ENCODE peak calls at places on chromosome 14, in ten cellular contexts. N is RWPE2, C is AG10803, W is AG04449, O is breast epithelium, J is omental fat pad, H is progenitor cell of endocrine pancreas, V is HCT116, T is fibroblast of villous mesenchyme, L is RWPE1. U is an unnamed sample.
A peak's percentile ranks its signal among the peaks of the same experiment; 100 is the strongest.

GRCh38 chr14:101755591-101756324 is 5.8 kb upstream of the PPP2R5C start:
- DNase-seq in N (no peak), C (no peak), W (no peak), O (no peak), J (no peak), H (no peak), V (no peak), T (no peak), L (no peak), U (no peak)

GRCh38 chr14:71625175-71625574 is 307.1 kb upstream of the RGS6 start:
- DNase-seq in N (no peak), C (no peak), W (no peak), O (no peak), J (no peak), H (no peak), V (no peak), T (peak; percentile 28), L (no peak), U (no peak)

GRCh38 chr14:65101631-65102440 is 481 bp downstream of the MAX start:
- DNase-seq in N (no peak), C (no peak), W (no peak), O (no peak), J (no peak), H (peak; percentile 31), V (no peak), T (peak; percentile 6), L (peak; percentile 10), U (no peak)

GRCh38 chr14:89352976-89353817 is 63.8 kb downstream of the FOXN3 start:
- DNase-seq in N (no peak), C (no peak), W (no peak), O (no peak), J (no peak), H (no peak), V (no peak), T (no peak), L (no peak), U (no peak)

GRCh38 chr14:54642950-54643695 is 76.2 kb downstream of the SAMD4A start:
- DNase-seq in N (no peak), C (peak; percentile 43), W (no peak), O (no peak), J (no peak), H (no peak), V (no peak), T (peak; percentile 53), L (no peak), U (no peak)

GRCh38 chr14:70755655-70756054 is 53.7 kb downstream of the MAP3K9 start:
- DNase-seq in N (no peak), C (no peak), W (no peak), O (no peak), J (no peak), H (no peak), V (no peak), T (no peak), L (peak; percentile 64), U (no peak)

GRCh38 chr14:71554959-71555612 is 377.1 kb upstream of the RGS6 start:
- DNase-seq in N (no peak), C (no peak), W (no peak), O (no peak), J (no peak), H (no peak), V (no peak), T (peak; percentile 25), L (no peak), U (no peak)

GRCh38 chr14:67187210-67187609 is 2.0 kb upstream of the GARIN2 start:
- DNase-seq in N (no peak), C (peak; percentile 72), W (peak; percentile 34), O (no peak), J (no peak), H (no peak), V (peak; percentile 83), T (peak; percentile 66), L (peak; percentile 82), U (no peak)

GRCh38 chr14:56797569-56798446 is 12.5 kb downstream of the OTX2 start:
- DNase-seq in N (no peak), C (no peak), W (no peak), O (no peak), J (no peak), H (no peak), V (no peak), T (no peak), L (no peak), U (no peak)

GRCh38 chr14:61469771-61470170 is 148.4 kb downstream of the PRKCH start:
- DNase-seq in N (no peak), C (no peak), W (no peak), O (no peak), J (no peak), H (no peak), V (no peak), T (no peak), L (no peak), U (no peak)

GRCh38 chr14:35044939-35045797 is 904 bp upstream of the FAM177A1 start:
- DNase-seq in N (no peak), C (peak; percentile 40), W (no peak), O (no peak), J (no peak), H (no peak), V (no peak), T (peak; percentile 85), L (peak; percentile 14), U (no peak)

GRCh38 chr14:74262076-74262475 is 22.8 kb downstream of the VSX2 start:
- DNase-seq in N (no peak), C (no peak), W (no peak), O (no peak), J (no peak), H (no peak), V (no peak), T (no peak), L (no peak), U (no peak)

GRCh38 chr14:74263181-74263580 is 23.9 kb downstream of the VSX2 start:
- DNase-seq in N (no peak), C (no peak), W (no peak), O (no peak), J (no peak), H (no peak), V (no peak), T (no peak), L (no peak), U (no peak)

GRCh38 chr14:74259513-74259912 is 20.3 kb downstream of the VSX2 start:
- DNase-seq in N (no peak), C (no peak), W (no peak), O (no peak), J (no peak), H (no peak), V (no peak), T (no peak), L (no peak), U (no peak)

GRCh38 chr14:74260525-74261233 is 21.4 kb downstream of the VSX2 start:
- DNase-seq in N (no peak), C (no peak), W (no peak), O (no peak), J (no peak), H (no peak), V (no peak), T (no peak), L (no peak), U (no peak)

DNA sequence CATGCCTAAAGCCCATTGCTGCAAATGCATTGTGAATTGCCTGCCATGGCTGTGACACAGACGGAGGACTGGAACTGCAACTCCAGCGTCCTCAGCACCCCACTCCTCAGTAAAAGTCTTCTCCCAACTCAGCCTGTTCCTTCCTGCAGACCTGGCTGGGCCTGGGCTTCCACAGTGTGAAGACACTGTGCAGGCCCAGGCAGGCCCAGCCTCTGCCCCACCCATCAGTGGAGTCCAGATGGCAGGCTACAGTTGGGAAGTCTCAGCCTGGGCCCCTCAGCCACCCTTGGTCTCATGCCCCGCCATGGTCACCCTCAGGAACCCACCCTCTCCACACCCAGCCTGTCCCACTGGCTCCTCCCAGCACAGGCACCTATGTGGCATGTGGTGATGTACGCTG is 22.0 kb downstream of the VSX2 start:
- DNase-seq in N (no peak), C (no peak), W (no peak), O (no peak), J (no peak), H (no peak), V (no peak), T (no peak), L (peak; percentile 52), U (no peak)
- TF ChIP-seq CTCF in N (no peak), C (no peak), W (no peak), O (no peak), J (no peak), H (no peak), V (no peak), T (no peak), L (no peak), U (no peak)

GRCh38 chr14:48490756-48491155 is 815.4 kb upstream of the MDGA2 start:
- DNase-seq in N (no peak), C (no peak), W (no peak), O (no peak), J (no peak), H (no peak), V (no peak), T (no peak), L (no peak), U (no peak)
- TF ChIP-seq CTCF in N (no peak), C (no peak), W (no peak), O (no peak), J (no peak), H (no peak), V (no peak), T (no peak), L (no peak), U (no peak)

DNA sequence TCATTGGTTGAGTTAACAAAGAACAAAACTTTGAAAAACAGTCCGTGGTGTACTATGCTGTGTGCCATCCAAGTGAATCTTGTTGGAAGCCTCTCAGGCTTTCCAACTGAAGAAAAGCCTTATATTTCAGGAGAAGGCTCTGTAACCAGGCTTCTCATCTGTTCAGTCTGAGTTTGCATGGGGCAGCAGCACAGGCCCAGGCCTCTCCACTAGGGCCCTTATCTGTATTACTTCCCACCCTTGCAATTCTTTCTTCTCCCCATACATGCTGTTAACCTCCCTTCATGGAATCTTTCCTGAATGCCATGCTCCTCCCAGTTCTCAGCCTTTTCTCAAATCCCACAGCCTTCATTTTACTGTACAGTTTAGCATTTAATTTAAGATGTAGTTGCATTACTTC is 28.3 kb downstream of the FRMD6 start:
- DNase-seq in N (no peak), C (no peak), W (no peak), O (no peak), J (no peak), H (no peak), V (no peak), T (no peak), L (no peak), U (no peak)
- TF ChIP-seq CTCF in N (no peak), C (peak; percentile 3), W (no peak), O (no peak), J (no peak), H (no peak), V (no peak), T (no peak), L (no peak), U (no peak)

DNA sequence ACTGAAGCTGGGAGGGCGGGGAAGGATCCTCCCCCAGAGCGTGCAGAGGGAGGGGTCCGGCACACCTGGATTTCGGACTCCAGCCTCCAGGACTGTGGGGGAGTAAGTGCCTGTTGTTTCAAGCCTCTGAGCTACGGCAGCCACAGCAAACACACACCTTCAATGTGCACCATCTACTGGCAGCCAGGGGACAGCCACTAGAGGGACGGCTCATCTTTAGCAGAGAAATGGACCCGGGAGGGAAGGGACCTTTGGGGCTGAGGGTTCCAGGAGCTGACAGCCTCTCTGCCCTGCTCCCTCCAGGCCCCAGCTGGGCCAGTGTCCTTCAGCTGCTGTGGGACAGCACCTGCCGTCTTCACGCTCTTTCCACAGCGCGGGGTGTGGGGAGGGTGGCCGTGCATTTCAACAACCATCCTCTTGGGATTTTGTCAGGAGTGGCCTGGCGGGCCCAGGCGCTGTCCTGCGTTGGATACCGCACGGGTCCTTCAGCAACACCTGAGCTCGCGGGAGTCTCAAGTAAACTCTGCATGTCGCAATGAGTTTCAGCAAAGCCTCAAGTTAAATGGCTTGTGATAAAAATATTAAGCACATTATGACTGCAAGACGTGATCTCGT is 209.2 kb upstream of the C14orf180 start:
- DNase-seq in N (peak; percentile 47), C (no peak), W (no peak), O (no peak), J (no peak), H (no peak), V (peak; percentile 10), T (no peak), L (peak; percentile 23), U (peak; percentile 59)
- TF ChIP-seq CTCF in N (peak; percentile 37), C (no peak), W (no peak), O (no peak), J (no peak), H (peak; percentile 59), V (peak; percentile 69), T (no peak), L (no peak), U (peak; percentile 38)